ENCODE peak calls at places on chromosomes 2 and 18, in five cellular contexts. F is adrenal gland; L is right atrium auricular region; N is CD8-positive, alpha-beta memory T cell; U is hepatocyte. M is an unnamed sample.

GRCh38 chr2:229410946-229411345 is 139.9 kb upstream of the PID1 start:
- DNase-seq in F (no peak), L (no peak), N (no peak), U (no peak), M (no peak)

GRCh38 chr2:115678129-115678528 is 1235.7 kb downstream of the DPP10 start:
- DNase-seq in F (no peak), L (no peak), N (no peak), U (no peak), M (no peak)

GRCh38 chr2:12282780-12283695 is 433.7 kb upstream of the TRIB2 start:
- DNase-seq in F (no peak), L (no peak), N (no peak), U (no peak), M (no peak)

GRCh38 chr18:34457761-34458160 is 233.0 kb upstream of the NOL4 start:
- DNase-seq in F (no peak), L (no peak), N (no peak), U (no peak), M (no peak)

GRCh38 chr2:210660-211059 is 53.2 kb downstream of the SH3YL1 start:
- DNase-seq in F (no peak), L (no peak), N (no peak), U (no peak), M (no peak)

GRCh38 chr2:65749549-65749948 is 317.1 kb upstream of the SPRED2 start:
- DNase-seq in F (no peak), L (no peak), N (no peak), U (no peak), M (peak; percentile 73)

GRCh38 chr2:163859951-163860350 is 124.1 kb upstream of the FIGN start:
- DNase-seq in F (no peak), L (no peak), N (no peak), U (no peak), M (no peak)

GRCh38 chr18:10029711-10030110 is 115.9 kb downstream of the VAPA start:
- DNase-seq in F (no peak), L (no peak), N (no peak), U (no peak), M (no peak)

GRCh38 chr2:230160112-230160660 is 59.6 kb downstream of the SP110 start:
- DNase-seq in F (peak; percentile 65), L (no peak), N (peak; percentile 30), U (peak; percentile 60), M (peak; percentile 11)

GRCh38 chr2:3571284-3571683 is 3.8 kb upstream of the RPS7 start:
- DNase-seq in F (no peak), L (no peak), N (no peak), U (no peak), M (no peak)

GRCh38 chr2:10446631-10447030 is 1.5 kb downstream of the ODC1 start:
- DNase-seq in F (no peak), L (no peak), N (no peak), U (no peak), M (no peak)

GRCh38 chr2:102313025-102313424 is 1.7 kb downstream of the IL1RL1 start:
- DNase-seq in F (no peak), L (no peak), N (no peak), U (no peak), M (no peak)

GRCh38 chr2:191500566-191501389 is 177.2 kb upstream of the NABP1 start:
- DNase-seq in F (no peak), L (no peak), N (no peak), U (peak; percentile 23), M (no peak)

GRCh38 chr18:29588446-29589100 is 1411.6 kb upstream of the CDH2 start:
- DNase-seq in F (no peak), L (no peak), N (no peak), U (no peak), M (no peak)

GRCh38 chr18:75926811-75927210 is 499.3 kb upstream of the SMIM21 start:
- DNase-seq in F (no peak), L (no peak), N (no peak), U (no peak), M (no peak)

GRCh38 chr2:58702302-58702696 is 461.2 kb upstream of the FANCL start:
- DNase-seq in F (no peak), L (no peak), N (no peak), U (no peak), M (no peak)

GRCh38 chr2:179837408-179837807 is 24.0 kb downstream of the ZNF385B start:
- DNase-seq in F (peak; percentile 69), L (no peak), N (no peak), U (no peak), M (peak; percentile 33)

GRCh38 chr2:218323526-218324472 is 31.5 kb upstream of the TMBIM1 start:
- DNase-seq in F (peak; percentile 54), L (no peak), N (no peak), U (peak; percentile 83), M (peak; percentile 10)

GRCh38 chr18:35525795-35526475 is 28.2 kb upstream of the INO80C start:
- DNase-seq in F (peak; percentile 13), L (no peak), N (peak; percentile 10), U (no peak), M (no peak)

GRCh38 chr18:37484893-37485834 is 80.4 kb downstream of the CELF4 start:
- DNase-seq in F (peak; percentile 41), L (no peak), N (no peak), U (peak; percentile 83), M (peak; percentile 63)

GRCh38 chr2:81206216-81206615 is 901.7 kb upstream of the LRRTM1 start:
- DNase-seq in F (no peak), L (no peak), N (no peak), U (no peak), M (no peak)

GRCh38 chr2:17752892-17753802 is 463 bp downstream of the SMC6 start:
- DNase-seq in F (peak; percentile 55), L (no peak), N (no peak), U (peak; percentile 81), M (peak; percentile 39)

GRCh38 chr2:17156086-17156485 is 362.2 kb downstream of the RAD51AP2 start:
- DNase-seq in F (no peak), L (no peak), N (no peak), U (no peak), M (no peak)

GRCh38 chr18:64271975-64272659 is 123.2 kb upstream of the LINC00305 start:
- DNase-seq in F (no peak), L (no peak), N (no peak), U (no peak), M (no peak)

GRCh38 chr18:64271264-64271663 is 122.4 kb upstream of the LINC00305 start:
- DNase-seq in F (peak; percentile 3), L (no peak), N (no peak), U (no peak), M (no peak)

GRCh38 chr18:64276736-64277135 is 127.8 kb upstream of the LINC00305 start:
- DNase-seq in F (peak; percentile 42), L (no peak), N (no peak), U (no peak), M (no peak)

GRCh38 chr18:64273724-64274123 is 124.8 kb upstream of the LINC00305 start:
- DNase-seq in F (no peak), L (no peak), N (no peak), U (no peak), M (no peak)

GRCh38 chr18:64275593-64276309 is 126.9 kb upstream of the LINC00305 start:
- DNase-seq in F (no peak), L (no peak), N (no peak), U (no peak), M (no peak)
- H3K9me3 ChIP-seq in F (no peaks in the 10 kb centered on the region), L (no peaks in the 10 kb centered on the region), N (no peaks in the 10 kb centered on the region), U (no peaks in the 10 kb centered on the region), M (no peaks in the 10 kb centered on the region)

DNA sequence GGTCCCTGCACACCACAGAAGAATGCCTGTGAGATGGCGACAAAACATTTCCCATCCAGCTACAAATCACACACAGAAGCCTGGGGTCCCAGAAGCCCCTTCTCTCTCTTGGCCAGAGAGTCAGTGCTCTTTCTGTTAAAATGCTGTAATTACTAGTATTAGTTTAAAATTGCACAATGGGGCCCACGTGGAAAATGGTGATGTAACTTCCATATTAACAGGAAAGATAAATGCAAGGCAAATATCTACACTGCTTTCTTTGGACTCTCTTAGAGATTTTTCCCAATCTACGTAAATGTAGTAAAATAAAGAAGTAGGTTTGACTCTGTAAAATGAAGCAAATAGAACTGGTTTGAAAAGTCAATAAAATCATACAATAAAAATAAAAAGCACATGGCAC is 113.9 kb upstream of the TFCP2L1 start:
- DNase-seq in F (no peak), L (no peak), N (no peak), U (no peak), M (no peak)
- H3K36me3 ChIP-seq in F (no peaks in the 10 kb centered on the region), L (peaks cover 56% of the 10 kb centered on the region), N (peaks cover 48% of the 10 kb centered on the region), U (no peaks in the 10 kb centered on the region), M (peaks cover 72% of the 10 kb centered on the region)

GRCh38 chr2:120614901-120615300 is 120.8 kb upstream of the GLI2 start:
- DNase-seq in F (no peak), L (no peak), N (no peak), U (no peak), M (no peak)

GRCh38 chr2:120611961-120612360 is 123.7 kb upstream of the GLI2 start:
- DNase-seq in F (no peak), L (no peak), N (no peak), U (no peak), M (no peak)

GRCh38 chr2:120612931-120613330 is 122.7 kb upstream of the GLI2 start:
- DNase-seq in F (no peak), L (no peak), N (no peak), U (no peak), M (no peak)

GRCh38 chr2:120612471-120612870 is 123.2 kb upstream of the GLI2 start:
- DNase-seq in F (no peak), L (no peak), N (no peak), U (no peak), M (no peak)

GRCh38 chr2:120613742-120614481 is 121.8 kb upstream of the GLI2 start:
- DNase-seq in F (no peak), L (no peak), N (no peak), U (peak; percentile 30), M (peak; percentile 92)
- H3K4me3 ChIP-seq in F (no peak overlapping the region), L (no peak overlapping the region), N (no peak overlapping the region), U (no peak overlapping the region), M (no peak overlapping the region)

GRCh38 chr2:175684466-175684865 is 317.6 kb downstream of the LNPK start:
- DNase-seq in F (no peak), L (no peak), N (no peak), U (no peak), M (no peak)

GRCh38 chr2:175676813-175677212 is 325.3 kb downstream of the LNPK start:
- DNase-seq in F (no peak), L (no peak), N (no peak), U (no peak), M (no peak)

GRCh38 chr2:175679231-175679630 is 322.8 kb downstream of the LNPK start:
- DNase-seq in F (no peak), L (no peak), N (no peak), U (no peak), M (no peak)

DNA sequence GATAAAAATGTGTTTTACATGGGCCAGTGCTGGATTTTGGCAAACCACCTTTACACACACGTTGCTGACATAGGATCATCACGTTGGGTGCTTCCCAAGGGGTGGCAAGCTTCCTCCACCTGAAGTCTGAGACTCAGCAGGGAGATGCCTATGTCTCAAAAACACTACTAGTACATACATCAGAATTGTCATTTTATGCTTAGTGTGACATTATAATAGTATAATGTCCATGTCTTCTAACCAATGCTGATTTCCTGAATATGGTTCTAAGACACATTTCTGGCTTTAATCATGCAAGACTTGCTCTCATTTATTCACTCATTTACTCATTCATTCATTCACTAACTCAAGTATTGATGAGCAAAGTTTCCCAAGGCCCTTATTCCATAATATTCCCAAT is 322.3 kb downstream of the LNPK start:
- DNase-seq in F (no peak), L (no peak), N (no peak), U (no peak), M (no peak)
- H3K9me3 ChIP-seq in F (no peaks in the 10 kb centered on the region), L (no peaks in the 10 kb centered on the region), N (no peaks in the 10 kb centered on the region), U (no peaks in the 10 kb centered on the region), M (no peaks in the 10 kb centered on the region)

M was measured in MG63.